ENCODE peak calls at places on chromosome 3, in seven cellular contexts. One of them, this sample, is unnamed.

GRCh38 chr3:160331127-160331937 is 67.7 kb downstream of the IFT80 start:
- DNase-seq in neuronal stem cell: no peak
- DNase-seq in lower lobe of right lung: no peak
- DNase-seq in colonic mucosa: no peak
- DNase-seq in aorta: no peak
- DNase-seq in right lobe of liver: no peak
- DNase-seq in DND-41: no peak
- DNase-seq in this sample: no peak

GRCh38 chr3:133038089-133038730 is at the start of gene TMEM108:
- DNase-seq in colonic mucosa: peak; percentile 62
- DNase-seq in lower lobe of right lung: peak; percentile 88
- DNase-seq in aorta: peak; percentile 74
- DNase-seq in DND-41: no peak
- DNase-seq in right lobe of liver: peak; percentile 62
- DNase-seq in neuronal stem cell: peak; percentile 87
- DNase-seq in this sample: peak; percentile 96

GRCh38 chr3:197348014-197348413 is 49.6 kb upstream of the DLG1 start:
- DNase-seq in lower lobe of right lung: no peak
- DNase-seq in right lobe of liver: no peak
- DNase-seq in neuronal stem cell: no peak
- DNase-seq in colonic mucosa: no peak
- DNase-seq in aorta: no peak
- DNase-seq in DND-41: no peak
- DNase-seq in this sample: no peak

GRCh38 chr3:49552087-49552486 is 2.2 kb upstream of the BSN start:
- DNase-seq in DND-41: no peak
- DNase-seq in aorta: no peak
- DNase-seq in lower lobe of right lung: no peak
- DNase-seq in neuronal stem cell: no peak
- DNase-seq in colonic mucosa: no peak
- DNase-seq in right lobe of liver: no peak
- DNase-seq in this sample: no peak

GRCh38 chr3:29176501-29176900 is 104.4 kb upstream of the RBMS3 start:
- DNase-seq in right lobe of liver: no peak
- DNase-seq in neuronal stem cell: peak; percentile 23
- DNase-seq in colonic mucosa: no peak
- DNase-seq in lower lobe of right lung: no peak
- DNase-seq in DND-41: no peak
- DNase-seq in aorta: no peak
- DNase-seq in this sample: peak; percentile 58

GRCh38 chr3:57646723-57647122 is 46.2 kb downstream of the DENND6A start:
- DNase-seq in aorta: no peak
- DNase-seq in colonic mucosa: no peak
- DNase-seq in right lobe of liver: no peak
- DNase-seq in lower lobe of right lung: no peak
- DNase-seq in neuronal stem cell: no peak
- DNase-seq in DND-41: no peak
- DNase-seq in this sample: no peak

GRCh38 chr3:23312866-23313265 is 109.7 kb downstream of the UBE2E2 start:
- DNase-seq in colonic mucosa: no peak
- DNase-seq in right lobe of liver: no peak
- DNase-seq in neuronal stem cell: no peak
- DNase-seq in aorta: no peak
- DNase-seq in DND-41: no peak
- DNase-seq in lower lobe of right lung: no peak
- DNase-seq in this sample: no peak

GRCh38 chr3:2061360-2061759 is 37.3 kb upstream of the CNTN4 start:
- DNase-seq in right lobe of liver: no peak
- DNase-seq in lower lobe of right lung: no peak
- DNase-seq in neuronal stem cell: no peak
- DNase-seq in colonic mucosa: no peak
- DNase-seq in aorta: no peak
- DNase-seq in DND-41: no peak
- DNase-seq in this sample: no peak

GRCh38 chr3:60028243-60028642 is 978.4 kb upstream of the CFAP20DC start:
- DNase-seq in right lobe of liver: no peak
- DNase-seq in neuronal stem cell: no peak
- DNase-seq in aorta: no peak
- DNase-seq in DND-41: no peak
- DNase-seq in colonic mucosa: no peak
- DNase-seq in lower lobe of right lung: no peak
- DNase-seq in this sample: no peak

GRCh38 chr3:123002749-123003497 is 24.6 kb downstream of the SEMA5B start:
- DNase-seq in aorta: no peak
- DNase-seq in DND-41: no peak
- DNase-seq in lower lobe of right lung: no peak
- DNase-seq in neuronal stem cell: no peak
- DNase-seq in colonic mucosa: no peak
- DNase-seq in right lobe of liver: no peak
- DNase-seq in this sample: no peak

GRCh38 chr3:99783009-99783573 is 34.6 kb upstream of the CMSS1 start:
- DNase-seq in colonic mucosa: no peak
- DNase-seq in right lobe of liver: no peak
- DNase-seq in neuronal stem cell: no peak
- DNase-seq in aorta: no peak
- DNase-seq in lower lobe of right lung: no peak
- DNase-seq in DND-41: no peak
- DNase-seq in this sample: no peak

GRCh38 chr3:34777361-34777760 is 862.0 kb upstream of the ARPP21 start:
- DNase-seq in right lobe of liver: no peak
- DNase-seq in colonic mucosa: no peak
- DNase-seq in lower lobe of right lung: no peak
- DNase-seq in aorta: no peak
- DNase-seq in DND-41: no peak
- DNase-seq in neuronal stem cell: no peak
- DNase-seq in this sample: no peak

GRCh38 chr3:180416111-180416541 is 185.8 kb upstream of the TTC14 start:
- DNase-seq in neuronal stem cell: no peak
- DNase-seq in aorta: no peak
- DNase-seq in right lobe of liver: no peak
- DNase-seq in DND-41: no peak
- DNase-seq in colonic mucosa: no peak
- DNase-seq in lower lobe of right lung: no peak
- DNase-seq in this sample: no peak

GRCh38 chr3:76930712-76931111 is 109.2 kb upstream of the ROBO2 start:
- DNase-seq in right lobe of liver: no peak
- DNase-seq in aorta: no peak
- DNase-seq in neuronal stem cell: no peak
- DNase-seq in lower lobe of right lung: no peak
- DNase-seq in DND-41: no peak
- DNase-seq in colonic mucosa: no peak
- DNase-seq in this sample: no peak

GRCh38 chr3:177713921-177714900 is 516.9 kb upstream of the TBL1XR1 start:
- DNase-seq in DND-41: peak; percentile 30
- DNase-seq in colonic mucosa: no peak
- DNase-seq in aorta: no peak
- DNase-seq in lower lobe of right lung: no peak
- DNase-seq in right lobe of liver: no peak
- DNase-seq in neuronal stem cell: no peak
- DNase-seq in this sample: no peak

GRCh38 chr3:78268716-78269668 is 1229.1 kb downstream of the ROBO2 start:
- DNase-seq in right lobe of liver: peak; percentile 39
- DNase-seq in DND-41: no peak
- DNase-seq in aorta: no peak
- DNase-seq in colonic mucosa: no peak
- DNase-seq in neuronal stem cell: no peak
- DNase-seq in lower lobe of right lung: no peak
- DNase-seq in this sample: no peak

GRCh38 chr3:71303627-71304260 is 279.8 kb downstream of the FOXP1 start:
- DNase-seq in lower lobe of right lung: no peak
- DNase-seq in aorta: no peak
- DNase-seq in colonic mucosa: no peak
- DNase-seq in neuronal stem cell: no peak
- DNase-seq in DND-41: no peak
- DNase-seq in right lobe of liver: no peak
- DNase-seq in this sample: no peak

GRCh38 chr3:161310649-161311423 is 60.5 kb downstream of the SPTSSB start:
- DNase-seq in colonic mucosa: no peak
- DNase-seq in neuronal stem cell: no peak
- DNase-seq in right lobe of liver: no peak
- DNase-seq in DND-41: peak; percentile 74
- DNase-seq in aorta: no peak
- DNase-seq in lower lobe of right lung: no peak
- DNase-seq in this sample: no peak

GRCh38 chr3:2099779-2100191 is 1.1 kb downstream of the CNTN4 start:
- DNase-seq in neuronal stem cell: no peak
- DNase-seq in lower lobe of right lung: no peak
- DNase-seq in DND-41: no peak
- DNase-seq in aorta: peak; percentile 53
- DNase-seq in colonic mucosa: peak; percentile 29
- DNase-seq in right lobe of liver: no peak
- DNase-seq in this sample: no peak

GRCh38 chr3:89957461-89957860 is 850.0 kb downstream of the EPHA3 start:
- DNase-seq in colonic mucosa: no peak
- DNase-seq in neuronal stem cell: no peak
- DNase-seq in lower lobe of right lung: no peak
- DNase-seq in right lobe of liver: no peak
- DNase-seq in DND-41: no peak
- DNase-seq in aorta: no peak
- DNase-seq in this sample: no peak

GRCh38 chr3:193470710-193471109 is 84.0 kb downstream of the ATP13A4 start:
- DNase-seq in neuronal stem cell: no peak
- DNase-seq in right lobe of liver: no peak
- DNase-seq in DND-41: no peak
- DNase-seq in aorta: no peak
- DNase-seq in lower lobe of right lung: no peak
- DNase-seq in colonic mucosa: no peak
- DNase-seq in this sample: no peak

GRCh38 chr3:188497021-188497420 is 343.1 kb downstream of the LPP start:
- DNase-seq in lower lobe of right lung: no peak
- DNase-seq in DND-41: no peak
- DNase-seq in colonic mucosa: no peak
- DNase-seq in aorta: no peak
- DNase-seq in right lobe of liver: no peak
- DNase-seq in neuronal stem cell: no peak
- DNase-seq in this sample: no peak

GRCh38 chr3:170840291-170840859 is 29.6 kb downstream of the RPL22L1 start:
- DNase-seq in DND-41: no peak
- DNase-seq in aorta: no peak
- DNase-seq in colonic mucosa: no peak
- DNase-seq in right lobe of liver: no peak
- DNase-seq in neuronal stem cell: no peak
- DNase-seq in lower lobe of right lung: no peak
- DNase-seq in this sample: no peak

DNA sequence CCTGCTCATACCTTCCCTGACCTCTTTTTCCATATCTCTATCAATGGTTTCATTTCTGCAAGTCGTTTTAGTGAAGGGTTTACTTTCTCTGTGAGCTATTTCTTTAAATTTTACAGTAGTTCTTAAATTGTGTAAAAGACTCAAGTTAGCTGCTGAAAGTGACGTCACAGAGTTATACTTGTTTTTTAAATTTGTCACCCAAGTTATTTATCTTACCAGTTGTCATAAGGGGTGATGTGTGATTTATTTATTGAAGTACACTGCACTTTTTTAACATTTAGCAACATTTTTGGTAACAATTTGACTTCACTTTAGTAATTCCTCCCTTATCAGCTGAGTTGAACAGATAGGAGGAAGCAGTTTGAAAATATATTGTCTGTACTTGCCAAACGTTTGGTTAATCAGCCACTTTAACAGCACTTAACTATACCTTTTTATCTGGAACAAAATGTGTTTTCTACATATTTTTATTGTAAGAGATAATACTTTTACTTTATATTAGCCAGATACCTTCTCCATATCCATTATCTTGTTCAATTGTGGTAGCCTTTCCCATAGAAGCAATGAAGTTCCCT is 3.8 kb downstream of the STT3B start:
- DNase-seq in DND-41: no peak
- DNase-seq in right lobe of liver: no peak
- DNase-seq in lower lobe of right lung: no peak
- DNase-seq in aorta: no peak
- DNase-seq in neuronal stem cell: no peak
- DNase-seq in colonic mucosa: no peak
- DNase-seq in this sample: no peak
- H3K27ac ChIP-seq in DND-41: peak overlapping the region; percentile 63
- H3K27ac ChIP-seq in right lobe of liver: no peak overlapping the region
- H3K27ac ChIP-seq in lower lobe of right lung: no peak overlapping the region
- H3K27ac ChIP-seq in aorta: no peak overlapping the region
- H3K27ac ChIP-seq in neuronal stem cell: no peak overlapping the region
- H3K27ac ChIP-seq in colonic mucosa: peak overlapping the region; percentile 10
- H3K27ac ChIP-seq in this sample: no peak overlapping the region

GRCh38 chr3:184262166-184262926 is 993 bp upstream of the CAMK2N2 start:
- DNase-seq in colonic mucosa: no peak
- DNase-seq in DND-41: no peak
- DNase-seq in neuronal stem cell: no peak
- DNase-seq in lower lobe of right lung: no peak
- DNase-seq in right lobe of liver: no peak
- DNase-seq in aorta: no peak
- DNase-seq in this sample: no peak
- H3K4me3 ChIP-seq in colonic mucosa: no peak overlapping the region
- H3K4me3 ChIP-seq in DND-41: no peak overlapping the region
- H3K4me3 ChIP-seq in neuronal stem cell: peak overlapping the region; percentile 82
- H3K4me3 ChIP-seq in lower lobe of right lung: peak overlapping the region; percentile 59
- H3K4me3 ChIP-seq in right lobe of liver: peak overlapping the region; percentile 41
- H3K4me3 ChIP-seq in aorta: no peak overlapping the region
- H3K4me3 ChIP-seq in this sample: no peak overlapping the region

DNA sequence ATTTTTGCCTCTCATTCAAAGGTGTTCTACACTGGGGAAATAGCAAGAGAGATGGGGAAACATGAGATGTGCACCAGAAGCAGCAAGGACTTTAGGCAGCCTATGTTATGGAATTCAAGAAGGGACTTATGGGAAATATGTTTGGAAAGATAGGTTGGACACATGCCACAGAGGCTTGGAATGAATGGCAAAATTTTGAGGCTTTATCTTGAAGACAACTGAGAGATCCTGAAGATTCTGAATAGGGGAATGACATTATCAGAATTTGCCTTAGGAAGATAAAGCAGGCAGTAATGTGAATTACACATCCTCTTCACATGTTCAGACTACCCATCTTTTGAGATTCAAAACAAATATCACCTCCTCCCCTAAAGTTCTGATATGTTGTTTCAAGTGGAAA is 10.0 kb upstream of the MECOM start:
- DNase-seq in colonic mucosa: no peak
- DNase-seq in lower lobe of right lung: no peak
- DNase-seq in neuronal stem cell: no peak
- DNase-seq in DND-41: no peak
- DNase-seq in aorta: no peak
- DNase-seq in right lobe of liver: no peak
- DNase-seq in this sample: no peak
- H3K27me3 ChIP-seq in colonic mucosa: peaks cover 9% of the 10 kb centered on the region
- H3K27me3 ChIP-seq in lower lobe of right lung: peaks cover 13% of the 10 kb centered on the region
- H3K27me3 ChIP-seq in neuronal stem cell: peaks cover under 1% of the 10 kb centered on the region
- H3K27me3 ChIP-seq in DND-41: no peaks in the 10 kb centered on the region
- H3K27me3 ChIP-seq in aorta: no peaks in the 10 kb centered on the region
- H3K27me3 ChIP-seq in right lobe of liver: no peaks in the 10 kb centered on the region
- H3K27me3 ChIP-seq in this sample: no peaks in the 10 kb centered on the region

GRCh38 chr3:149247929-149248691 is 26.5 kb upstream of the CP start:
- DNase-seq in neuronal stem cell: no peak
- DNase-seq in colonic mucosa: no peak
- DNase-seq in aorta: no peak
- DNase-seq in right lobe of liver: no peak
- DNase-seq in lower lobe of right lung: no peak
- DNase-seq in DND-41: no peak
- DNase-seq in this sample: no peak
- H3K27ac ChIP-seq in neuronal stem cell: no peak overlapping the region
- H3K27ac ChIP-seq in colonic mucosa: no peak overlapping the region
- H3K27ac ChIP-seq in aorta: peak overlapping the region; percentile 30
- H3K27ac ChIP-seq in right lobe of liver: no peak overlapping the region
- H3K27ac ChIP-seq in lower lobe of right lung: no peak overlapping the region
- H3K27ac ChIP-seq in DND-41: no peak overlapping the region
- H3K27ac ChIP-seq in this sample: no peak overlapping the region

This sample was measured in right cardiac atrium.